ENCODE peak calls at places on chromosomes 4 and X, in four cellular contexts. D is K562, T is SK-N-SH, Y is HepG2. V is an unnamed sample.

GRCh38 chrX:100447563-100448397 is 37.7 kb upstream of the PCDH19 start:
- DNase-seq in D (peak), T (peak), Y (no peak), V (peak)

GRCh38 chrX:110026099-110026844 is 23.4 kb downstream of the TMEM164 start:
- DNase-seq in D (no peak), T (no peak), Y (no peak), V (no peak)

GRCh38 chrX:11781734-11782370 is 23.8 kb downstream of the MSL3 start:
- DNase-seq in D (peak), T (no peak), Y (no peak), V (peak)

GRCh38 chr4:102675142-102675541 is 85.6 kb downstream of the MANBA start:
- DNase-seq in D (no peak), T (no peak), Y (peak), V (no peak)

GRCh38 chr4:8550691-8551090 is 29.5 kb upstream of the GPR78 start:
- DNase-seq in D (no peak), T (peak), Y (no peak), V (no peak)

GRCh38 chr4:70496231-70496630 is 22.1 kb upstream of the AMTN start:
- DNase-seq in D (no peak), T (no peak), Y (no peak), V (no peak)

GRCh38 chr4:171118091-171118490 is 695.1 kb upstream of the GALNTL6 start:
- DNase-seq in D (no peak), T (no peak), Y (no peak), V (no peak)

GRCh38 chrX:119194631-119195030 is 41.5 kb upstream of the PGRMC1 start:
- DNase-seq in D (peak), T (no peak), Y (no peak), V (no peak)

GRCh38 chr4:82360298-82361177 is 13.3 kb downstream of the HNRNPD start:
- DNase-seq in D (peak), T (peak), Y (no peak), V (no peak)

GRCh38 chr4:165604181-165604580 is 225.4 kb downstream of the CPE start:
- DNase-seq in D (no peak), T (no peak), Y (no peak), V (no peak)

GRCh38 chr4:8311096-8312068 is 41.8 kb downstream of the HTRA3 start:
- DNase-seq in D (no peak), T (no peak), Y (no peak), V (no peak)

GRCh38 chr4:175806741-175807140 is 5.3 kb downstream of the GPM6A start:
- DNase-seq in D (no peak), T (no peak), Y (no peak), V (no peak)

GRCh38 chrX:50814701-50815476 is 895 bp upstream of the SHROOM4 start:
- DNase-seq in D (no peak), T (no peak), Y (no peak), V (no peak)

GRCh38 chr4:156638332-156638731 is 333.3 kb downstream of the PDGFC start:
- DNase-seq in D (no peak), T (no peak), Y (no peak), V (no peak)

GRCh38 chr4:54553001-54553400 is 104.8 kb upstream of the KIT start:
- DNase-seq in D (no peak), T (no peak), Y (no peak), V (no peak)

GRCh38 chr4:89681219-89681618 is 155.7 kb downstream of the SNCA start:
- DNase-seq in D (no peak), T (no peak), Y (peak), V (peak)

GRCh38 chr4:61493470-61493869 is 293.3 kb downstream of the ADGRL3 start:
- DNase-seq in D (no peak), T (no peak), Y (no peak), V (no peak)

GRCh38 chr4:45910511-45910910 is 213.3 kb downstream of the GABRG1 start:
- DNase-seq in D (no peak), T (no peak), Y (no peak), V (no peak)

GRCh38 chrX:153492153-153492454 is 2.7 kb upstream of the BGN start:
- DNase-seq in D (no peak), T (no peak), Y (no peak), V (no peak)

GRCh38 chr4:54940996-54941395 is 184.4 kb downstream of the KDR start:
- DNase-seq in D (no peak), T (no peak), Y (no peak), V (no peak)

GRCh38 chr4:24686866-24687672 is 102.7 kb upstream of the DHX15 start:
- DNase-seq in D (peak), T (peak), Y (peak), V (peak)

GRCh38 chr4:54898163-54898562 is 227.2 kb downstream of the KDR start:
- DNase-seq in D (no peak), T (no peak), Y (no peak), V (no peak)

DNA sequence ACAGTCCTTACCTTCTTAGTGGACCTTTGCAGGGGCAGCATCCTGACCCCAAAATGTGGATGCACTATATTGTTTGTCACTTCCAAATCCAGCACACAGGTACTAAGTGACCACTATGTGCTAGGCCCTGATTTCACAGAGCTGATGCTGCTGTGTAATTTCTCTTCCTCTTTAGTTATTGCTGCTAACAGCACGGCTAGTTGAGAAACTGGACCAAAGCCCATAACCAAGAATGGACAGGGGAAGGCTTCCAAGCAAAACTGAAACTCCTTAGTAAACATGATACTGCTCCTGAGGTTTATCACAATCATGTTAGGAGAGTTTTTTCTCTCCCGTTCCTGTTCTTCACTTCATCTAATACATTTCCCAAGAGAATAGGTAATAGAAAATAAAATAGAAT is 172.9 kb upstream of the TTC29 start:
- DNase-seq in D (no peak), T (no peak), Y (no peak), V (no peak)
- TF ChIP-seq FOXJ3 in D (no peak), T (no peak), Y (no peak), V (no peak)

DNA sequence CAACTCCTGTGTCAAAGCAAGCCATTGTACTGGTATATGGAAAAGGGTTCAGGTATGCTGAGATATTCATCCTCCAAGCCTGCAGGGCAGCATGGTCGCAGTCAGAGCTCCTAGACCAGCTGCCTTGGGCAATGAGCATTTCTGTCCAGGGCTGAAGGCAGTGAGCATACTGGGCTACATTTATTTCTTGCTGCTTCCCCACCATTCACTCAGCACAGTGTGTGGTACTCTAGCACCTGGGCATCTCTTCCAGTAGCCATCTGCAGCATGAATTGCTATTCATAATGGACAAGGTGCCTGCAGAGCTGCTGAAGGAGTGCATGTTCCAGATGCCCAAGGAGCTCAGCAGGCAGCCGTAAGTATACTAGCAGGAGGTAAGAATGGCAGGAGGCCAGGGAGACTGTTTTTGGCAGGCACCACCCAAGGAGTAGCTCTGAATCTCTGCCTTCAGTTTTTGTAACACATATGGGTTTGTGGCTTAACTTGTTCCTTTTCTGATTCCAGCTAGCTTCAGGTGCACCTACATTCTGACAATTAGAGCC is 110.4 kb upstream of the RXFP1 start:
- DNase-seq in D (no peak), T (no peak), Y (no peak), V (no peak)
- TF ChIP-seq FOXJ3 in D (no peak), T (no peak), Y (no peak), V (no peak)

DNA sequence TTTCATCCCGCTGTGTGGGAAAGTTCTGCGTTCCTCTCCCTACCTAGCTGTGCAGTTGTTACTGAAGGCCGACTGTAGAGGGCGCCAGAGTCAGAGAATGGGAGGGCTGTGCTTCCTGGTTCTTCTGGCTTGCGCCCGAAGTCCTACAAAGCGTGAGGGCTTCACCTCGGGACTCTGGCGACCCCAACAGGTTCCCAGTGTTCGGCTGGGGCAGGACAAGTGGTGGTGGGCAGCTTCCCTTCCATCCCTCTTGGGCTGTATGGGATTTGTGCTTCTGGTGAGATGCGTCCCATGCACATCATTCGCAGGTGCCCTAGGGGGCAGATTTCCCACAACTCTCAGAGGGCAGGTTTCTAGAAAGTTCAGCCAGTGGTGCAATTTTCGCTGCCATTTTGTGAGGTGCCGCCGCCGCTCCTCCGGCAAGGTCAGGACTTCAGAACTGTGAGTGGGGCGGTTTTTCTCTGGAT is 27.3 kb downstream of the CT45A3 start:
- DNase-seq in D (peak), T (peak), Y (peak), V (peak)
- TF ChIP-seq FOXJ3 in D (no peak), T (no peak), Y (no peak), V (no peak)

GRCh38 chr4:168475745-168476144 is 4.5 kb downstream of the DDX60L start:
- DNase-seq in D (peak), T (no peak), Y (no peak), V (peak)
- TF ChIP-seq FOXJ3 in D (no peak), T (no peak), Y (no peak), V (no peak)

GRCh38 chr4:182584016-182584415 is 333.2 kb downstream of the DCTD start:
- DNase-seq in D (no peak), T (no peak), Y (no peak), V (no peak)

GRCh38 chr4:182585321-182585720 is 331.9 kb downstream of the DCTD start:
- DNase-seq in D (no peak), T (no peak), Y (no peak), V (peak)

GRCh38 chr4:182578402-182578801 is 335.2 kb downstream of the TENM3 start:
- DNase-seq in D (no peak), T (no peak), Y (no peak), V (no peak)

GRCh38 chr4:182577411-182577810 is 334.2 kb downstream of the TENM3 start:
- DNase-seq in D (no peak), T (no peak), Y (no peak), V (no peak)

GRCh38 chr4:182582245-182582644 is 334.9 kb downstream of the DCTD start:
- DNase-seq in D (no peak), T (no peak), Y (no peak), V (no peak)
- TF ChIP-seq FOXJ3 in D (no peak), T (no peak), Y (no peak), V (no peak)

GRCh38 chr4:173573286-173573685 is 43.3 kb upstream of the HAND2 start:
- DNase-seq in D (no peak), T (no peak), Y (no peak), V (no peak)
- TF ChIP-seq FOXJ3 in D (no peak), T (no peak), Y (no peak), V (no peak)

DNA sequence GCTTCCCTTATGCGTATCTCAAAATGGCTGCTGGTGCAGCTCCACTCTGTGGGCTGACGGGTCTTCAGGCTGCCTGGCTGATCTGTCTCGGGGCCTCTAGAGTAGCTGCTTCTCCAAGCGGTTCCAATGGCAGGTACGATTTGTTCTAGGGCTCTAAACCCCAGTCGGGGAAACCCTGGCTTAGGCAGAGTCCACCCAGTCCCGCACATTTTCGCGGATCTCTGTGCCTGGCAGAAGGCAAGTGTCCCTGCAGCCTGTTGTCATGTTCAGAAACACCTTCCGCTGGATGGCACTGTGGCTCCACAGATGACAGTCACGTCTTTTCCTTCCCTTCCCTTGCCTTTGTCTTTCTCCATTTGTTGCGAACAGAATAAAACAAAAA is 54.4 kb downstream of the NBDY start:
- DNase-seq in D (peak), T (peak), Y (no peak), V (peak)
- TF ChIP-seq FOXJ3 in D (no peak), T (no peak), Y (no peak), V (no peak)

GRCh38 chr4:3866813-3867129 is 100.6 kb downstream of the ADRA2C start:
- DNase-seq in D (no peak), T (no peak), Y (no peak), V (peak)

GRCh38 chr4:3867403-3868100 is 101.4 kb downstream of the ADRA2C start:
- DNase-seq in D (no peak), T (no peak), Y (no peak), V (no peak)

GRCh38 chr4:3868841-3869572 is 102.8 kb downstream of the ADRA2C start:
- DNase-seq in D (no peak), T (no peak), Y (no peak), V (no peak)

GRCh38 chr4:3869661-3870566 is 103.7 kb downstream of the ADRA2C start:
- DNase-seq in D (no peak), T (no peak), Y (no peak), V (peak)

DNA sequence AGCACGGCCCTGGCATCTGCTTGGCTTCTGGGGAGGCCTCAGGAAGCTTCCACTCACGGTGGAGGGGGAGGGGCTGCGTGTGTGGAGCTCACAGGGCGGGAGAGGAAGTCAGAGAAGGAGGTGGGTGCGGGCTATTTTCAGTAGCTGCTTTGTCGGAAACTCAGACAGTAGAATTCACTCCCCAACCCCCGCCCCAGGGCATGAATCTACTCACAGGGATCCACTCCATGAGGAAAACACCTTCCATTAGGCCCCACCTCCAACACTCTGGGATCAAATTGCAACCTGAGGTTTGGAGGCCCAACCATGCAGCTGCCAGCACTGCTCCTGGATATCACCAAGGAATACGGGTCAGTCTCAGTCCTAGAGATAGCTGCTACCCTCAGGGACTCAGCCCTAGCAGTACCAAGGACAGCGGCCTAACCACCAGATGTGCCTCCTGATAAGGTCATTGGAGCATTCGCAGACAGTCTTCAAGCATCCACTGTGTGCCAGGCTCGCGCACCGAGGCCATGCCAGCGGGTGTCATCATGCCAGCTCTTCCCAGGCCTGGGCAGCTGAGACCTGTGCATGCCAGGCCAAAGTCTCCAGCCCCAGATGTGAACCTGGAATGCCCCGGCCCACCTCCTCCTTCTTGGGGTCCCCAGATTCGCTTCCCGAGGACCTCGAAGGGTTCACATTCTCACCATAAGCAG is 102.1 kb downstream of the ADRA2C start:
- DNase-seq in D (peak), T (no peak), Y (no peak), V (peak)
- TF ChIP-seq FOXJ3 in D (no peak), T (no peak), Y (no peak), V (peak)

V was measured in WTC11.